ENCODE peak calls at places on chromosomes 1 and 21, in five cellular contexts. U is fibroblast of gingiva, W is MV-4-11, M is nucleus accumbens, Z is H4. P is an unnamed sample.

GRCh38 chr1:16260814-16261213 is 23.8 kb upstream of the CPLANE2 start:
- DNase-seq in U (no peak), W (no peak), M (no peak), Z (no peak), P (no peak)

GRCh38 chr1:190323530-190323929 is 154.1 kb downstream of the BRINP3 start:
- DNase-seq in U (no peak), W (no peak), M (no peak), Z (no peak), P (no peak)

GRCh38 chr1:160163612-160164011 is 12.2 kb downstream of the ATP1A4 start:
- DNase-seq in U (no peak), W (peak; percentile 32), M (no peak), Z (no peak), P (no peak)

GRCh38 chr1:153775432-153776311 is 465 bp downstream of the SLC27A3 start:
- DNase-seq in U (peak; percentile 60), W (peak; percentile 59), M (no peak), Z (no peak), P (peak; percentile 43)

GRCh38 chr21:34807146-34807880 is 138.5 kb downstream of the CLIC6 start:
- DNase-seq in U (peak; percentile 72), W (peak; percentile 51), M (no peak), Z (peak; percentile 96), P (no peak)

GRCh38 chr1:164440222-164440621 is 118.8 kb upstream of the PBX1 start:
- DNase-seq in U (peak; percentile 60), W (no peak), M (no peak), Z (peak; percentile 9), P (peak; percentile 53)

GRCh38 chr1:172882385-172882784 is 168.4 kb downstream of the TNFSF18 start:
- DNase-seq in U (no peak), W (no peak), M (no peak), Z (no peak), P (no peak)

GRCh38 chr1:18108313-18109057 is 887 bp downstream of the IGSF21 start:
- DNase-seq in U (no peak), W (no peak), M (no peak), Z (no peak), P (peak; percentile 11)

GRCh38 chr1:48600182-48600581 is 128.2 kb upstream of the SPATA6 start:
- DNase-seq in U (no peak), W (no peak), M (no peak), Z (no peak), P (no peak)

GRCh38 chr1:214566158-214567104 is 15.0 kb upstream of the PTPN14 start:
- DNase-seq in U (peak; percentile 90), W (no peak), M (no peak), Z (no peak), P (no peak)

GRCh38 chr1:227174136-227174535 is 144.2 kb downstream of the CDC42BPA start:
- DNase-seq in U (peak; percentile 3), W (no peak), M (no peak), Z (no peak), P (no peak)

GRCh38 chr21:45629046-45629981 is 14.2 kb upstream of the PCBP3 start:
- DNase-seq in U (no peak), W (no peak), M (no peak), Z (no peak), P (no peak)

GRCh38 chr1:168520052-168520751 is 23.6 kb downstream of the XCL2 start:
- DNase-seq in U (no peak), W (peak; percentile 51), M (no peak), Z (no peak), P (no peak)

GRCh38 chr1:1889847-1890505 is 911 bp downstream of the GNB1 start:
- DNase-seq in U (peak; percentile 32), W (peak; percentile 67), M (peak; percentile 43), Z (no peak), P (peak; percentile 50)

GRCh38 chr1:58824753-58825389 is 41.0 kb upstream of the JUN start:
- DNase-seq in U (no peak), W (no peak), M (no peak), Z (no peak), P (peak; percentile 39)

GRCh38 chr1:201283836-201284553 is 689 bp downstream of the PKP1 start:
- DNase-seq in U (no peak), W (no peak), M (no peak), Z (no peak), P (no peak)

GRCh38 chr1:226814751-226815496 is 55.5 kb upstream of the PSEN2 start:
- DNase-seq in U (peak; percentile 75), W (no peak), M (no peak), Z (peak; percentile 91), P (no peak)

GRCh38 chr1:202579806-202580205 is 130.4 kb downstream of the SYT2 start:
- DNase-seq in U (peak; percentile 61), W (no peak), M (no peak), Z (peak; percentile 74), P (no peak)

GRCh38 chr1:154730251-154730650 is 122.3 kb upstream of the ADAR start:
- DNase-seq in U (no peak), W (peak; percentile 26), M (no peak), Z (peak; percentile 86), P (no peak)

GRCh38 chr1:26602378-26602959 is 72.9 kb downstream of the RPS6KA1 start:
- DNase-seq in U (peak; percentile 40), W (peak; percentile 58), M (no peak), Z (peak; percentile 56), P (peak; percentile 77)

GRCh38 chr21:38134084-38134873 is 122.5 kb upstream of the KCNJ15 start:
- DNase-seq in U (no peak), W (no peak), M (no peak), Z (no peak), P (no peak)

GRCh38 chr1:108583757-108584156 is 23.9 kb downstream of the EEIG2 start:
- DNase-seq in U (peak; percentile 72), W (peak; percentile 29), M (no peak), Z (no peak), P (no peak)

GRCh38 chr1:162456324-162456723 is 41.3 kb upstream of the UHMK1 start:
- DNase-seq in U (no peak), W (no peak), M (no peak), Z (no peak), P (no peak)

GRCh38 chr1:52054496-52055065 is 410 bp downstream of the TXNDC12 start:
- DNase-seq in U (no peak), W (no peak), M (no peak), Z (no peak), P (no peak)

GRCh38 chr1:204213668-204214662 is at the start of gene GOLT1A:
- DNase-seq in U (peak; percentile 73), W (peak; percentile 64), M (peak; percentile 69), Z (peak; percentile 50), P (no peak)

GRCh38 chr1:180254854-180255253 is 24.8 kb downstream of the LHX4 start:
- DNase-seq in U (no peak), W (no peak), M (no peak), Z (no peak), P (no peak)

GRCh38 chr1:224432141-224432540 is 2.5 kb downstream of the WDR26 start:
- DNase-seq in U (peak; percentile 69), W (no peak), M (no peak), Z (no peak), P (no peak)

P was measured in NCI-H446.